ENCODE peak calls at places on chromosomes 4 and X, in six cellular contexts. B is activated effector memory CD4-positive, alpha-beta T cell treated with Interleukin-2 at 50 U/mL for 16 hours; F is B cell; L is GDM1; N is lung; O is fibroblast of the aortic adventitia. C is an unnamed sample.

GRCh38 chr4:173046818-173047217 is 121.8 kb upstream of the GALNT7 start:
- DNase-seq in B (no peak), F (no peak), L (no peak), N (no peak), O (no peak), C (no peak)

GRCh38 chr4:3655485-3656429 is 110.4 kb upstream of the ADRA2C start:
- DNase-seq in B (no peak), F (no peak), L (no peak), N (no peak), O (peak; percentile 6), C (no peak)

GRCh38 chr4:122603156-122603574 is 17.7 kb downstream of the IL21 start:
- DNase-seq in B (no peak), F (no peak), L (no peak), N (no peak), O (no peak), C (no peak)

GRCh38 chr4:158630893-158631292 is 40.8 kb downstream of the C4orf46 start:
- DNase-seq in B (no peak), F (no peak), L (no peak), N (no peak), O (peak; percentile 91), C (no peak)

GRCh38 chr4:6577409-6577808 is 2.4 kb downstream of the MAN2B2 start:
- DNase-seq in B (no peak), F (no peak), L (no peak), N (no peak), O (no peak), C (no peak)

GRCh38 chr4:159002950-159003349 is 99.9 kb upstream of the RAPGEF2 start:
- DNase-seq in B (no peak), F (no peak), L (no peak), N (no peak), O (peak; percentile 66), C (no peak)

GRCh38 chr4:1028574-1029220 is 17.3 kb downstream of the FGFRL1 start:
- DNase-seq in B (no peak), F (no peak), L (no peak), N (no peak), O (no peak), C (no peak)

GRCh38 chr4:111943796-111944203 is 201.5 kb upstream of the FAM241A start:
- DNase-seq in B (no peak), F (no peak), L (no peak), N (peak; percentile 35), O (peak; percentile 47), C (no peak)

GRCh38 chrX:104270212-104270611 is 15.5 kb upstream of the ESX1 start:
- DNase-seq in B (no peak), F (no peak), L (no peak), N (no peak), O (no peak), C (no peak)

GRCh38 chr4:25694466-25694865 is 38.8 kb downstream of the SLC34A2 start:
- DNase-seq in B (no peak), F (no peak), L (no peak), N (no peak), O (peak; percentile 23), C (no peak)

GRCh38 chr4:165766976-165767375 is 106.1 kb upstream of the TLL1 start:
- DNase-seq in B (no peak), F (no peak), L (no peak), N (no peak), O (no peak), C (no peak)

GRCh38 chrX:20285513-20285912 is 18.8 kb upstream of the RPS6KA3 start:
- DNase-seq in B (no peak), F (no peak), L (no peak), N (no peak), O (peak; percentile 43), C (no peak)

GRCh38 chr4:40933272-40934053 is 183.7 kb downstream of the NSUN7 start:
- DNase-seq in B (no peak), F (no peak), L (no peak), N (no peak), O (no peak), C (no peak)

GRCh38 chrX:12791253-12792228 is at the start of gene PRPS2:
- DNase-seq in B (peak; percentile 59), F (peak; percentile 84), L (peak; percentile 48), N (peak; percentile 67), O (peak; percentile 22), C (peak; percentile 57)

GRCh38 chr4:175705407-175705806 is 106.7 kb downstream of the GPM6A start:
- DNase-seq in B (no peak), F (no peak), L (no peak), N (no peak), O (no peak), C (no peak)

GRCh38 chrX:54358424-54359211 is 772 bp upstream of the WNK3 start:
- DNase-seq in B (no peak), F (peak; percentile 34), L (no peak), N (peak; percentile 38), O (peak; percentile 3), C (no peak)

GRCh38 chr4:42404001-42404400 is 6.7 kb downstream of the SHISA3 start:
- DNase-seq in B (no peak), F (no peak), L (no peak), N (no peak), O (no peak), C (no peak)

GRCh38 chr4:83782591-83782990 is 246.7 kb downstream of the GPAT3 start:
- DNase-seq in B (no peak), F (no peak), L (no peak), N (no peak), O (no peak), C (no peak)

GRCh38 chr4:121951570-121952110 is at the start of gene TRPC3:
- DNase-seq in B (peak; percentile 11), F (peak; percentile 71), L (no peak), N (no peak), O (no peak), C (peak; percentile 13)

GRCh38 chr4:177441061-177441802 is 1.0 kb downstream of the AGA start:
- DNase-seq in B (no peak), F (peak; percentile 29), L (peak; percentile 0), N (no peak), O (peak; percentile 53), C (no peak)

GRCh38 chrX:110748256-110748811 is 47.3 kb downstream of the CHRDL1 start:
- DNase-seq in B (no peak), F (no peak), L (no peak), N (no peak), O (no peak), C (no peak)

GRCh38 chrX:7132335-7133035 is 15.0 kb upstream of the STS start:
- DNase-seq in B (no peak), F (no peak), L (no peak), N (peak; percentile 89), O (peak; percentile 88), C (no peak)

GRCh38 chrX:150436200-150436599 is 73.1 kb downstream of the MAMLD1 start:
- DNase-seq in B (no peak), F (no peak), L (no peak), N (no peak), O (no peak), C (no peak)

GRCh38 chr4:48639816-48640215 is 140.3 kb downstream of the FRYL start:
- DNase-seq in B (no peak), F (no peak), L (no peak), N (no peak), O (no peak), C (no peak)

GRCh38 chrX:103811858-103812257 is 20.2 kb downstream of the RAB9B start:
- DNase-seq in B (no peak), F (no peak), L (no peak), N (no peak), O (no peak), C (no peak)

GRCh38 chrX:81286608-81287007 is 84.7 kb downstream of the SH3BGRL start:
- DNase-seq in B (no peak), F (no peak), L (no peak), N (no peak), O (no peak), C (no peak)

GRCh38 chrX:15451913-15452312 is 41.2 kb downstream of the PIR start:
- DNase-seq in B (no peak), F (no peak), L (no peak), N (no peak), O (peak; percentile 92), C (no peak)

GRCh38 chrX:153967536-153968214 is 3.9 kb downstream of the HCFC1 start:
- DNase-seq in B (no peak), F (no peak), L (no peak), N (no peak), O (no peak), C (no peak)

GRCh38 chr4:140374130-140374477 is 658 bp downstream of the SCOC start:
- DNase-seq in B (no peak), F (no peak), L (no peak), N (no peak), O (no peak), C (no peak)

GRCh38 chr4:107757860-107758476 is 37.9 kb upstream of the PAPSS1 start:
- DNase-seq in B (no peak), F (no peak), L (no peak), N (no peak), O (peak; percentile 76), C (peak; percentile 10)

GRCh38 chr4:155780773-155781172 is 22.0 kb downstream of the GUCY1B1 start:
- DNase-seq in B (no peak), F (no peak), L (no peak), N (no peak), O (no peak), C (no peak)

C was measured in T-helper 2 cell.